ENCODE peak calls at places on chromosome 7, in six cellular contexts. O is gastrocnemius medialis, J is cardiac muscle cell, S is hepatocyte, F is pons, K is Calu3. X is an unnamed sample.

GRCh38 chr7:95412075-95412474 is 15.9 kb upstream of the PON3 start:
- DNase-seq in O (no peak), J (no peak), S (no peak), F (no peak), K (no peak), X (no peak)

GRCh38 chr7:43439631-43440401 is 143.1 kb upstream of the STK17A start:
- DNase-seq in O (no peak), J (peak; percentile 67), S (peak; percentile 77), F (no peak), K (peak; percentile 74), X (peak; percentile 3)

GRCh38 chr7:15837627-15838026 is 151.1 kb upstream of the MEOX2 start:
- DNase-seq in O (no peak), J (peak; percentile 43), S (no peak), F (no peak), K (no peak), X (no peak)

GRCh38 chr7:116283595-116284204 is 73.4 kb downstream of the TES start:
- DNase-seq in O (no peak), J (no peak), S (no peak), F (no peak), K (no peak), X (no peak)

GRCh38 chr7:43211276-43211675 is 98.8 kb downstream of the HECW1 start:
- DNase-seq in O (no peak), J (no peak), S (no peak), F (no peak), K (peak; percentile 36), X (no peak)

GRCh38 chr7:117399820-117400422 is 27.4 kb downstream of the ASZ1 start:
- DNase-seq in O (no peak), J (peak; percentile 21), S (no peak), F (peak; percentile 37), K (no peak), X (no peak)

GRCh38 chr7:26008428-26008827 is 143.6 kb upstream of the NFE2L3 start:
- DNase-seq in O (no peak), J (no peak), S (no peak), F (no peak), K (no peak), X (no peak)

GRCh38 chr7:94698275-94698674 is 42.3 kb upstream of the SGCE start:
- DNase-seq in O (no peak), J (peak; percentile 89), S (peak; percentile 40), F (no peak), K (no peak), X (no peak)

GRCh38 chr7:128672927-128673517 is 930 bp downstream of the GARIN1A start:
- DNase-seq in O (no peak), J (peak; percentile 37), S (peak; percentile 37), F (no peak), K (no peak), X (no peak)

GRCh38 chr7:106625678-106626301 is 35.2 kb downstream of the CCDC71L start:
- DNase-seq in O (no peak), J (no peak), S (no peak), F (no peak), K (peak; percentile 47), X (no peak)

GRCh38 chr7:2193575-2194305 is 39.0 kb downstream of the MAD1L1 start:
- DNase-seq in O (no peak), J (no peak), S (no peak), F (no peak), K (no peak), X (no peak)

GRCh38 chr7:79282051-79282694 is 171.3 kb downstream of the MAGI2 start:
- DNase-seq in O (no peak), J (peak; percentile 83), S (peak; percentile 60), F (peak; percentile 87), K (peak; percentile 31), X (peak; percentile 70)

GRCh38 chr7:1918881-1919525 is 248.9 kb downstream of the ELFN1 start:
- DNase-seq in O (no peak), J (no peak), S (no peak), F (no peak), K (no peak), X (no peak)

GRCh38 chr7:65953890-65954289 is 28.1 kb downstream of the GUSB start:
- DNase-seq in O (no peak), J (no peak), S (no peak), F (no peak), K (no peak), X (peak; percentile 45)

GRCh38 chr7:105648561-105649401 is 67.5 kb upstream of the EFCAB10 start:
- DNase-seq in O (no peak), J (no peak), S (peak; percentile 48), F (peak; percentile 82), K (peak; percentile 55), X (no peak)

GRCh38 chr7:117229350-117229749 is 93.5 kb downstream of the WNT2 start:
- DNase-seq in O (no peak), J (no peak), S (peak; percentile 26), F (no peak), K (no peak), X (no peak)

GRCh38 chr7:18770852-18771251 is 275.3 kb downstream of the HDAC9 start:
- DNase-seq in O (no peak), J (peak; percentile 27), S (no peak), F (no peak), K (no peak), X (no peak)

GRCh38 chr7:122068046-122068445 is 76.0 kb downstream of the AASS start:
- DNase-seq in O (no peak), J (no peak), S (no peak), F (no peak), K (no peak), X (no peak)

GRCh38 chr7:134742688-134743350 is 36.6 kb upstream of the CALD1 start:
- DNase-seq in O (no peak), J (peak; percentile 86), S (no peak), F (no peak), K (no peak), X (no peak)

X was measured in putamen.